ENCODE peak calls at places on chromosome 19, in six cellular contexts. One of them, this sample, is unnamed.

GRCh38 chr19:16449330-16449961 is 22.3 kb downstream of the EPS15L1 start:
- DNase-seq in mucosa of descending colon: no peak
- DNase-seq in neuronal stem cell: no peak
- DNase-seq in GM23248: peak; percentile 23
- DNase-seq in RWPE2: no peak
- DNase-seq in adipocyte: no peak
- DNase-seq in this sample: no peak

GRCh38 chr19:45952691-45953505 is 20.8 kb downstream of the NOVA2 start:
- DNase-seq in mucosa of descending colon: no peak
- DNase-seq in neuronal stem cell: peak; percentile 80
- DNase-seq in GM23248: peak; percentile 71
- DNase-seq in RWPE2: no peak
- DNase-seq in adipocyte: peak; percentile 67
- DNase-seq in this sample: peak; percentile 78

GRCh38 chr19:54577334-54577733 is 3.7 kb downstream of the LILRA2 start:
- DNase-seq in mucosa of descending colon: no peak
- DNase-seq in neuronal stem cell: no peak
- DNase-seq in GM23248: no peak
- DNase-seq in RWPE2: no peak
- DNase-seq in adipocyte: no peak
- DNase-seq in this sample: no peak

GRCh38 chr19:32101206-32101605 is 244.2 kb upstream of the ZNF507 start:
- DNase-seq in mucosa of descending colon: no peak
- DNase-seq in neuronal stem cell: no peak
- DNase-seq in GM23248: no peak
- DNase-seq in RWPE2: no peak
- DNase-seq in adipocyte: no peak
- DNase-seq in this sample: no peak

GRCh38 chr19:29966594-29967249 is 24.7 kb downstream of the URI1 start:
- DNase-seq in mucosa of descending colon: no peak
- DNase-seq in neuronal stem cell: no peak
- DNase-seq in GM23248: peak; percentile 48
- DNase-seq in RWPE2: no peak
- DNase-seq in adipocyte: peak; percentile 55
- DNase-seq in this sample: no peak

GRCh38 chr19:33252971-33253370 is 27.3 kb upstream of the SLC7A10 start:
- DNase-seq in mucosa of descending colon: peak; percentile 44
- DNase-seq in neuronal stem cell: no peak
- DNase-seq in GM23248: no peak
- DNase-seq in RWPE2: no peak
- DNase-seq in adipocyte: no peak
- DNase-seq in this sample: no peak

GRCh38 chr19:1304197-1304924 is 18.7 kb downstream of the EFNA2 start:
- DNase-seq in mucosa of descending colon: no peak
- DNase-seq in neuronal stem cell: no peak
- DNase-seq in GM23248: no peak
- DNase-seq in RWPE2: no peak
- DNase-seq in adipocyte: no peak
- DNase-seq in this sample: peak; percentile 64

GRCh38 chr19:18294467-18294864 is 13.0 kb upstream of the JUND start:
- DNase-seq in mucosa of descending colon: peak; percentile 92
- DNase-seq in neuronal stem cell: no peak
- DNase-seq in GM23248: no peak
- DNase-seq in RWPE2: peak; percentile 91
- DNase-seq in adipocyte: no peak
- DNase-seq in this sample: no peak

GRCh38 chr19:57192064-57192395 is 730 bp downstream of the ZNF264 start:
- DNase-seq in mucosa of descending colon: no peak
- DNase-seq in neuronal stem cell: no peak
- DNase-seq in GM23248: peak; percentile 44
- DNase-seq in RWPE2: no peak
- DNase-seq in adipocyte: no peak
- DNase-seq in this sample: no peak

GRCh38 chr19:42441047-42441440 is 1.7 kb downstream of the CXCL17 start:
- DNase-seq in mucosa of descending colon: no peak
- DNase-seq in neuronal stem cell: no peak
- DNase-seq in GM23248: peak; percentile 8
- DNase-seq in RWPE2: no peak
- DNase-seq in adipocyte: no peak
- DNase-seq in this sample: peak; percentile 54

GRCh38 chr19:2800506-2800905 is 15.2 kb downstream of the THOP1 start:
- DNase-seq in mucosa of descending colon: no peak
- DNase-seq in neuronal stem cell: no peak
- DNase-seq in GM23248: no peak
- DNase-seq in RWPE2: no peak
- DNase-seq in adipocyte: no peak
- DNase-seq in this sample: no peak

GRCh38 chr19:56348289-56348877 is 33.7 kb upstream of the ZSCAN5A start:
- DNase-seq in mucosa of descending colon: no peak
- DNase-seq in neuronal stem cell: no peak
- DNase-seq in GM23248: peak; percentile 39
- DNase-seq in RWPE2: no peak
- DNase-seq in adipocyte: peak; percentile 13
- DNase-seq in this sample: no peak

GRCh38 chr19:27746691-27747380 is 1466.1 kb downstream of the UQCRFS1 start:
- DNase-seq in mucosa of descending colon: no peak
- DNase-seq in neuronal stem cell: no peak
- DNase-seq in GM23248: peak; percentile 15
- DNase-seq in RWPE2: peak; percentile 28
- DNase-seq in adipocyte: peak; percentile 43
- DNase-seq in this sample: peak; percentile 21

GRCh38 chr19:30870861-30871260 is 478.4 kb downstream of the TSHZ3 start:
- DNase-seq in mucosa of descending colon: no peak
- DNase-seq in neuronal stem cell: no peak
- DNase-seq in GM23248: peak; percentile 18
- DNase-seq in RWPE2: no peak
- DNase-seq in adipocyte: no peak
- DNase-seq in this sample: no peak

GRCh38 chr19:54164369-54165068 is 5.0 kb upstream of the LENG1 start:
- DNase-seq in mucosa of descending colon: peak; percentile 89
- DNase-seq in neuronal stem cell: no peak
- DNase-seq in GM23248: peak; percentile 50
- DNase-seq in RWPE2: no peak
- DNase-seq in adipocyte: peak; percentile 80
- DNase-seq in this sample: peak; percentile 70

GRCh38 chr19:42291437-42291815 is 10.5 kb upstream of the PRR19 start:
- DNase-seq in mucosa of descending colon: no peak
- DNase-seq in neuronal stem cell: no peak
- DNase-seq in GM23248: no peak
- DNase-seq in RWPE2: no peak
- DNase-seq in adipocyte: no peak
- DNase-seq in this sample: no peak

GRCh38 chr19:33758541-33759013 is 38.1 kb upstream of the KCTD15 start:
- DNase-seq in mucosa of descending colon: no peak
- DNase-seq in neuronal stem cell: no peak
- DNase-seq in GM23248: no peak
- DNase-seq in RWPE2: no peak
- DNase-seq in adipocyte: no peak
- DNase-seq in this sample: no peak

GRCh38 chr19:36456831-36457230 is 32.5 kb downstream of the ZNF566 start:
- DNase-seq in mucosa of descending colon: no peak
- DNase-seq in neuronal stem cell: no peak
- DNase-seq in GM23248: no peak
- DNase-seq in RWPE2: no peak
- DNase-seq in adipocyte: no peak
- DNase-seq in this sample: no peak

DNA sequence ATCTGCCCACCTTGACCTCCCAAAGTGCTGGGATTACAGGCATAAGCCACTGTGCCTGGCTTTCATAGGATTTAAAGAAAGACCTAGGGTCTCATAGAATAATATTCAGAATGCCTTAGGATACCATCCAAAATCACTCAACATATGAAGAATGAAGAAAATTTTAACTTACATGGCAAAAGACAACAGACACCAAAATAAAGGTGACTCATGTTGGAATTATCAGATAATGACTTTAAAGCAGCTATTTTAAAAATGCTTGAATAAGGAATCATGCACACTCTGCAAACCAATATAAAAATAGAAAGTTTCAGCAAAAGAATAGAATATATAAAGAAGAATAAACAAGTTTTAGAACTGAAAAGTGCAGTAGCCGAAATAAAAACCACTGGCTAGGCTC is 29.3 kb downstream of the ZNF566 start:
- DNase-seq in mucosa of descending colon: no peak
- DNase-seq in neuronal stem cell: no peak
- DNase-seq in GM23248: peak; percentile 47
- DNase-seq in RWPE2: no peak
- DNase-seq in adipocyte: peak; percentile 29
- DNase-seq in this sample: no peak
- H3K9me3 ChIP-seq in mucosa of descending colon: peaks cover 67% of the 10 kb centered on the region
- H3K9me3 ChIP-seq in neuronal stem cell: no peaks in the 10 kb centered on the region
- H3K9me3 ChIP-seq in GM23248: no peaks in the 10 kb centered on the region
- H3K9me3 ChIP-seq in RWPE2: peaks cover 3% of the 10 kb centered on the region
- H3K9me3 ChIP-seq in adipocyte: peaks cover 33% of the 10 kb centered on the region
- H3K9me3 ChIP-seq in this sample: peaks cover 16% of the 10 kb centered on the region

GRCh38 chr19:8429044-8429443 is 15.7 kb upstream of the HNRNPM start:
- DNase-seq in mucosa of descending colon: no peak
- DNase-seq in neuronal stem cell: no peak
- DNase-seq in GM23248: no peak
- DNase-seq in RWPE2: no peak
- DNase-seq in adipocyte: no peak
- DNase-seq in this sample: no peak

GRCh38 chr19:8430650-8431049 is 14.1 kb upstream of the HNRNPM start:
- DNase-seq in mucosa of descending colon: no peak
- DNase-seq in neuronal stem cell: no peak
- DNase-seq in GM23248: no peak
- DNase-seq in RWPE2: no peak
- DNase-seq in adipocyte: no peak
- DNase-seq in this sample: no peak

GRCh38 chr19:8426283-8426682 is 13.2 kb downstream of the MARCHF2 start:
- DNase-seq in mucosa of descending colon: no peak
- DNase-seq in neuronal stem cell: no peak
- DNase-seq in GM23248: no peak
- DNase-seq in RWPE2: no peak
- DNase-seq in adipocyte: no peak
- DNase-seq in this sample: no peak

GRCh38 chr19:8429826-8430225 is 14.9 kb upstream of the HNRNPM start:
- DNase-seq in mucosa of descending colon: no peak
- DNase-seq in neuronal stem cell: no peak
- DNase-seq in GM23248: no peak
- DNase-seq in RWPE2: no peak
- DNase-seq in adipocyte: no peak
- DNase-seq in this sample: no peak
- H3K36me3 ChIP-seq in mucosa of descending colon: no peaks in the 10 kb centered on the region
- H3K36me3 ChIP-seq in neuronal stem cell: peaks cover 3% of the 10 kb centered on the region
- H3K36me3 ChIP-seq in GM23248: no peaks in the 10 kb centered on the region
- H3K36me3 ChIP-seq in RWPE2: no peaks in the 10 kb centered on the region
- H3K36me3 ChIP-seq in adipocyte: peaks cover 4% of the 10 kb centered on the region
- H3K36me3 ChIP-seq in this sample: no peaks in the 10 kb centered on the region

DNA sequence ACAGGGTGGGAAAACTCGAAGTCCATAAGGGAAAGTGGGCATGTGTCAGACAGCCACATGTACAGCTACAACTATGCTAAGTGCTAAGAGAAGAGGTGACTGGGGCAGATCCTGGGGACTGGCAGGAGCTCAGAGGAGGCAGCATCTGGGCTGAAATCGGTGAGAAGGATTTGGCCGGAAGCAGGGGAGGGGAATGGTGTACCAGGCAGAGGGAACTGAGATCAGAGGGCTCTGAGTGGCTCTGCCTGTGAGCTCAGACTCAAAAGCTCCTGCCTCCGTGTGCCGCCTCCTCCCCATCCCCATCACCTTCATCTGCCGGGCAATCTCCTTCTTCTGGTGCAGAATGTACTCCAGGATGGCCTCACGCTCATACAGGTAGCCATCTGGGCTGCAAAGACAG is 21.8 kb downstream of the NOSIP start:
- DNase-seq in mucosa of descending colon: no peak
- DNase-seq in neuronal stem cell: no peak
- DNase-seq in GM23248: no peak
- DNase-seq in RWPE2: no peak
- DNase-seq in adipocyte: no peak
- DNase-seq in this sample: no peak
- H3K4me3 ChIP-seq in mucosa of descending colon: no peak overlapping the region
- H3K4me3 ChIP-seq in neuronal stem cell: no peak overlapping the region
- H3K4me3 ChIP-seq in GM23248: no peak overlapping the region
- H3K4me3 ChIP-seq in RWPE2: no peak overlapping the region
- H3K4me3 ChIP-seq in adipocyte: no peak overlapping the region
- H3K4me3 ChIP-seq in this sample: no peak overlapping the region

GRCh38 chr19:58248886-58249285 is 20.2 kb downstream of the ZNF544 start:
- DNase-seq in mucosa of descending colon: no peak
- DNase-seq in neuronal stem cell: no peak
- DNase-seq in GM23248: no peak
- DNase-seq in RWPE2: no peak
- DNase-seq in adipocyte: no peak
- DNase-seq in this sample: no peak

GRCh38 chr19:58243351-58243750 is 14.6 kb downstream of the ZNF544 start:
- DNase-seq in mucosa of descending colon: no peak
- DNase-seq in neuronal stem cell: no peak
- DNase-seq in GM23248: no peak
- DNase-seq in RWPE2: no peak
- DNase-seq in adipocyte: no peak
- DNase-seq in this sample: no peak
- H3K9me3 ChIP-seq in mucosa of descending colon: peaks cover 100% of the 10 kb centered on the region
- H3K9me3 ChIP-seq in neuronal stem cell: peaks cover 59% of the 10 kb centered on the region
- H3K9me3 ChIP-seq in GM23248: no peaks in the 10 kb centered on the region
- H3K9me3 ChIP-seq in RWPE2: peaks cover 5% of the 10 kb centered on the region
- H3K9me3 ChIP-seq in adipocyte: peaks cover 60% of the 10 kb centered on the region
- H3K9me3 ChIP-seq in this sample: peaks cover 30% of the 10 kb centered on the region

DNA sequence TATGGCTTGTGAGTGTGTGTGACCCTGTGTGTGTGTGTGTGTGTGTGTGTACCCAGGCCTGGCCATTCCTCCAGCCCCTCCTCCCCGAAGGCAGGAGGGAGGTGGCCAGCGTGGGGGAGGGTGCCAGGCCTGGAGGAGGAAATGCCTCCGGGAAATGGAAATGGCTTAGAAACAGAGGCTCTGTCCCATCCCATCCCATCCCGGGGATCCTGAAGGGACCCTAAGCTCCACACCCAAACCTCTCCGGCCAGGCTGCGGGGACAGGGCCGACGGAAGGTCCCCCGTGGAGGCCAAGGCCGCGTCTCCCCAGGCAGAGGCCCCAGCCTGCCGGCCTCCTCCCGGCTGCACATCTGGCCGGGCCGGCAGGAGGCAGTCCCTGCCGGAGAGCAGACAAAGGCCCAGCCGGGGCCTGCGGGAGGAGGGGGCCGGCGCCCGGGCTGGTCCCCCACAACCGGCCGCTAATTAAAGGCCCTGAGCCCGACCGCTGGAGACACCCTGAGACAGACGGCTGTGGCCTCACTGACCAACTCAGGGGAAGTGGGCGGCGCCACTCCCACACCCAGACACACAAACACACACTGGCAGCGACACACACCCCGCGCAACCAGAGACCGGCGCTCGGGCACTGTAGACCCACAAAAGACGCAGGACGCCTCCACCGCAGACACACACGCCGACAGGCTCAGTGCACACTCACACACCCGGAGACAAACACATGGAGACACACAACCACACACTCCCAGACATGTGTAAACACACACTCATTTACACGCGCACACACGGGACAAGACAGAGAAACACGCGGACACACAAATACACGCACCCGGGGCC is 1.1 kb downstream of the ADAMTS10 start:
- DNase-seq in mucosa of descending colon: no peak
- DNase-seq in neuronal stem cell: peak; percentile 77
- DNase-seq in GM23248: peak; percentile 79
- DNase-seq in RWPE2: no peak
- DNase-seq in adipocyte: peak; percentile 76
- DNase-seq in this sample: no peak
- H3K36me3 ChIP-seq in mucosa of descending colon: no peaks in the 10 kb centered on the region
- H3K36me3 ChIP-seq in neuronal stem cell: no peaks in the 10 kb centered on the region
- H3K36me3 ChIP-seq in GM23248: no peaks in the 10 kb centered on the region
- H3K36me3 ChIP-seq in RWPE2: no peaks in the 10 kb centered on the region
- H3K36me3 ChIP-seq in adipocyte: peaks cover 8% of the 10 kb centered on the region
- H3K36me3 ChIP-seq in this sample: no peaks in the 10 kb centered on the region